ENCODE peak calls at places on chromosome 17, in ten cellular contexts. X is GM18507; G is MCF 10A; O is stimulated activated naive CD4-positive, alpha-beta T cell treated with Interleukin-2 at 50 U/mL for 16 hours; L is C1 segment of cervical spinal cord; P is B cell; J is activated CD4-positive, CD25-positive, alpha-beta regulatory T cell treated with anti-CD3 and anti-CD28 coated beads, Interleukin-2, amount 50 U/mL, for 16 hours; V is NCI-H1105 treated with DMSO at 0.1 percent for 48 hours; I is LoVo; C is cardiac septum. W is an unnamed sample.
A peak's percentile ranks its signal among the peaks of the same experiment; 100 is the strongest.

GRCh38 chr17:68052810-68053209 is 17.3 kb downstream of the KPNA2 start:
- DNase-seq in X (no peak), G (no peak), O (no peak), L (no peak), P (no peak), J (no peak), V (no peak), I (no peak), C (no peak), W (no peak)

GRCh38 chr17:48054238-48055185 is 6.4 kb downstream of the NFE2L1 start:
- DNase-seq in X (no peak), G (peak; percentile 76), O (no peak), L (peak; percentile 27), P (no peak), J (no peak), V (peak; percentile 75), I (no peak), C (no peak), W (no peak)

GRCh38 chr17:2755941-2756724 is 6.7 kb upstream of the CCDC92B start:
- DNase-seq in X (no peak), G (no peak), O (no peak), L (no peak), P (no peak), J (no peak), V (peak; percentile 11), I (no peak), C (no peak), W (no peak)

GRCh38 chr17:3511841-3512511 is 36.2 kb downstream of the ASPA start:
- DNase-seq in X (no peak), G (no peak), O (no peak), L (no peak), P (no peak), J (no peak), V (no peak), I (no peak), C (no peak), W (no peak)

GRCh38 chr17:18084256-18084655 is 3.5 kb upstream of the DRG2 start:
- DNase-seq in X (no peak), G (no peak), O (no peak), L (no peak), P (no peak), J (no peak), V (no peak), I (no peak), C (no peak), W (no peak)

GRCh38 chr17:52157603-52158449 is 688 bp downstream of the CA10 start:
- DNase-seq in X (no peak), G (no peak), O (no peak), L (no peak), P (peak; percentile 21), J (no peak), V (no peak), I (no peak), C (no peak), W (no peak)

GRCh38 chr17:40062347-40063033 is at the start of gene THRA:
- DNase-seq in X (peak; percentile 54), G (peak; percentile 46), O (peak; percentile 67), L (peak; percentile 71), P (peak; percentile 97), J (no peak), V (peak; percentile 31), I (peak; percentile 53), C (peak; percentile 92), W (peak; percentile 88)

GRCh38 chr17:35605753-35606152 is 18.6 kb downstream of the AP2B1 start:
- DNase-seq in X (no peak), G (no peak), O (no peak), L (no peak), P (no peak), J (no peak), V (no peak), I (no peak), C (no peak), W (no peak)

GRCh38 chr17:40536731-40537171 is 28.5 kb downstream of the CCR7 start:
- DNase-seq in X (no peak), G (peak; percentile 94), O (no peak), L (no peak), P (no peak), J (no peak), V (no peak), I (no peak), C (no peak), W (no peak)

GRCh38 chr17:78322858-78323455 is 36.9 kb downstream of the SOCS3 start:
- DNase-seq in X (no peak), G (no peak), O (no peak), L (no peak), P (no peak), J (no peak), V (no peak), I (no peak), C (no peak), W (no peak)

GRCh38 chr17:17959520-17960361 is 12.5 kb downstream of the TOM1L2 start:
- DNase-seq in X (no peak), G (no peak), O (no peak), L (no peak), P (no peak), J (no peak), V (no peak), I (no peak), C (no peak), W (no peak)

GRCh38 chr17:77644981-77645380 is 313.5 kb upstream of the TNRC6C start:
- DNase-seq in X (no peak), G (no peak), O (peak; percentile 40), L (no peak), P (no peak), J (no peak), V (no peak), I (no peak), C (no peak), W (no peak)